ENCODE peak calls at places on chromosomes 6 and 20, in six cellular contexts. C is MM.1S, T is IMR-90, I is bronchial epithelial cell, J is A673, R is WERI-Rb-1. Q is an unnamed sample.

GRCh38 chr20:44650777-44651493 is 564 bp downstream of the ADA start:
- DNase-seq in R (no peak), T (no peak), I (no peak), J (no peak), C (peak), Q (peak)

GRCh38 chr20:22339946-22340345 is 244.4 kb downstream of the FOXA2 start:
- DNase-seq in T (no peak), C (no peak), R (no peak), I (peak), J (no peak), Q (no peak)

GRCh38 chr20:57426156-57426769 is 35.1 kb downstream of the RBM38 start:
- DNase-seq in J (no peak), R (no peak), T (no peak), I (no peak), C (no peak), Q (no peak)

GRCh38 chr20:54668271-54669053 is 193.1 kb downstream of the DOK5 start:
- DNase-seq in R (peak), I (peak), T (peak), J (peak), C (peak), Q (peak)

GRCh38 chr6:118892248-118893094 is 1.5 kb upstream of the ASF1A start:
- DNase-seq in T (no peak), J (no peak), R (no peak), I (peak), C (no peak), Q (no peak)

GRCh38 chr20:1619861-1620444 is at the start of gene SIRPB1:
- DNase-seq in I (no peak), J (peak), C (no peak), T (peak), R (no peak), Q (peak)

GRCh38 chr20:16441526-16442164 is 131.6 kb downstream of the KIF16B start:
- DNase-seq in I (no peak), C (no peak), R (no peak), J (no peak), T (no peak), Q (no peak)

GRCh38 chr6:137707590-137708360 is 159.3 kb upstream of the TNFAIP3 start:
- DNase-seq in R (peak), T (peak), J (peak), I (peak), C (peak), Q (peak)

GRCh38 chr6:70651326-70651905 is 16.3 kb upstream of the SMAP1 start:
- DNase-seq in T (no peak), I (no peak), C (peak), J (no peak), R (no peak), Q (peak)

GRCh38 chr6:11486486-11486885 is 51.1 kb upstream of the TMEM170B start:
- DNase-seq in C (no peak), R (no peak), J (no peak), I (no peak), T (no peak), Q (no peak)

GRCh38 chr6:113529191-113529590 is 328.0 kb upstream of the MARCKS start:
- DNase-seq in I (peak), C (no peak), J (no peak), T (peak), R (no peak), Q (no peak)

GRCh38 chr6:44253307-44254101 is 3.8 kb downstream of the SLC35B2 start:
- DNase-seq in R (peak), I (no peak), T (no peak), J (peak), C (peak), Q (peak)

GRCh38 chr6:11232968-11233626 is 629 bp upstream of the NEDD9 start:
- DNase-seq in R (no peak), T (peak), J (no peak), C (peak), I (no peak), Q (peak)

GRCh38 chr6:111830003-111830402 is 43.2 kb downstream of the FYN start:
- DNase-seq in T (no peak), I (no peak), R (no peak), J (no peak), C (no peak), Q (no peak)

GRCh38 chr6:91268941-91269340 is 682.1 kb upstream of the MAP3K7 start:
- DNase-seq in C (no peak), I (no peak), R (no peak), T (no peak), J (no peak), Q (no peak)

GRCh38 chr20:57902478-57902877 is 192.7 kb upstream of the PMEPA1 start:
- DNase-seq in I (peak), J (no peak), C (peak), R (no peak), T (peak), Q (peak)

GRCh38 chr20:9147553-9148024 is 78.7 kb downstream of the PLCB4 start:
- DNase-seq in R (no peak), C (no peak), I (peak), T (peak), J (no peak), Q (no peak)

GRCh38 chr20:48493966-48494365 is 333.8 kb downstream of the PREX1 start:
- DNase-seq in T (no peak), J (no peak), I (no peak), R (no peak), C (no peak), Q (no peak)

GRCh38 chr20:60463798-60464197 is 505.6 kb downstream of the CDH26 start:
- DNase-seq in T (no peak), I (no peak), C (no peak), R (no peak), J (no peak), Q (no peak)

GRCh38 chr6:27138837-27139752 is 108.4 kb upstream of the PRSS16 start:
- DNase-seq in T (peak), I (no peak), C (peak), J (peak), R (no peak), Q (peak)

GRCh38 chr6:169738204-169738971 is 13.0 kb downstream of the DYNLT2 start:
- DNase-seq in C (no peak), J (no peak), I (no peak), T (no peak), R (peak), Q (no peak)

GRCh38 chr6:137808191-137808590 is 58.9 kb upstream of the TNFAIP3 start:
- DNase-seq in I (peak), T (peak), J (no peak), C (no peak), R (no peak), Q (no peak)

GRCh38 chr6:150894935-150895686 is 29.6 kb downstream of the MTHFD1L start:
- DNase-seq in J (peak), R (no peak), T (peak), C (peak), I (peak), Q (peak)

GRCh38 chr6:82371799-82372508 is 8.3 kb downstream of the TPBG start:
- DNase-seq in T (peak), J (peak), I (peak), R (no peak), C (no peak), Q (no peak)

GRCh38 chr20:46651091-46651962 is at the start of gene SLC13A3:
- DNase-seq in C (no peak), R (no peak), I (no peak), T (no peak), J (no peak), Q (no peak)

GRCh38 chr6:27059621-27060425 is 187.7 kb upstream of the PRSS16 start:
- DNase-seq in T (peak), C (no peak), J (no peak), I (no peak), R (no peak), Q (no peak)

GRCh38 chr6:154169193-154169847 is 130.3 kb downstream of the OPRM1 start:
- DNase-seq in C (no peak), R (no peak), J (no peak), T (no peak), I (no peak), Q (no peak)

GRCh38 chr6:31474871-31475286 is 23.1 kb upstream of the MICB start:
- DNase-seq in T (no peak), R (peak), J (peak), I (no peak), C (no peak), Q (no peak)

GRCh38 chr6:5159162-5159561 is 74.0 kb downstream of the PPP1R3G start:
- DNase-seq in R (no peak), J (no peak), C (no peak), I (peak), T (no peak), Q (no peak)

GRCh38 chr20:60695223-60695622 is 556.8 kb upstream of the CDH4 start:
- DNase-seq in T (peak), R (no peak), I (peak), C (no peak), J (no peak), Q (no peak)

GRCh38 chr6:108838101-108838717 is 10.0 kb upstream of the ARMC2 start:
- DNase-seq in I (peak), C (no peak), J (peak), T (peak), R (peak), Q (no peak)

GRCh38 chr6:89536230-89536629 is 102.3 kb downstream of the LYRM2 start:
- DNase-seq in T (no peak), R (no peak), C (no peak), J (no peak), I (no peak), Q (no peak)

GRCh38 chr20:63807654-63808053 is 23.4 kb downstream of the ZBTB46 start:
- DNase-seq in I (no peak), T (no peak), C (no peak), R (no peak), J (no peak), Q (no peak)

GRCh38 chr6:128554302-128554701 is 33.9 kb upstream of the PTPRK start:
- DNase-seq in C (no peak), I (peak), R (no peak), J (peak), T (no peak), Q (no peak)

GRCh38 chr6:124901105-124901504 is 61.1 kb upstream of the RNF217 start:
- DNase-seq in C (no peak), J (no peak), T (peak), R (no peak), I (peak), Q (no peak)

GRCh38 chr6:124907596-124907995 is 54.6 kb upstream of the RNF217 start:
- DNase-seq in J (no peak), C (no peak), I (no peak), R (no peak), T (no peak), Q (no peak)

DNA sequence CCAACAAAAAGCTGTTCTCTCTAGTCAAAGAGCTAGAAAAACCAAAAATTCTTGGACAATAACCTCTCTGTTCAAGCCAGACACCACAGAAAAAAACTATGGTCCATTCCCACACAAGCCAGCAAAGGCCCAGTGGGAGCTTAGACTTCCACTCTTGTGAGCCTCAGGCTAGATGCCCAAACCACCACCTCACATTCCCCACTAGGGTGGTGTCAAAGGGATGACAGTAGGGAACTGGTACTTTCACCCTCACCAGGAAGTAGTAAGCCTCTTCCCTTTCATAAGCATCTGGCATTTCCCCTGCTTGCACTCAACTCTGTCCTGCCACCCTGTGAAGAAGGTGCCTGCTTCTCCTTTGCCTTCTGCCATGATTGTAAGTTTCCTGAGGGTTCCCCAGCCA is 58.4 kb upstream of the RNF217 start:
- DNase-seq in T (no peak), C (no peak), J (no peak), I (no peak), R (no peak), Q (no peak)
- TF ChIP-seq CTCF in T (no peak), C (no peak), J (no peak), I (no peak), R (no peak), Q (no peak)

GRCh38 chr6:85751374-85752055 is 108.8 kb upstream of the SYNCRIP start:
- DNase-seq in R (no peak), I (peak), C (no peak), J (peak), T (no peak), Q (no peak)

GRCh38 chr6:85747093-85747492 is 104.4 kb upstream of the SYNCRIP start:
- DNase-seq in T (peak), C (no peak), R (no peak), I (peak), J (no peak), Q (no peak)

GRCh38 chr6:85749236-85749635 is 106.5 kb upstream of the SYNCRIP start:
- DNase-seq in I (no peak), R (no peak), C (no peak), T (no peak), J (no peak), Q (no peak)

GRCh38 chr6:85744571-85744970 is 101.9 kb upstream of the SYNCRIP start:
- DNase-seq in R (no peak), C (no peak), J (no peak), T (no peak), I (no peak), Q (no peak)

GRCh38 chr6:85747654-85748053 is 105.0 kb upstream of the SYNCRIP start:
- DNase-seq in C (no peak), J (no peak), I (peak), R (no peak), T (peak), Q (no peak)
- H3K4me3 ChIP-seq in C (no peak), J (no peak), I (no peak), R (no peak), T (no peak), Q (no peak)

GRCh38 chr20:62702886-62703852 is 5.5 kb upstream of the NTSR1 start:
- DNase-seq in J (peak), T (peak), R (no peak), I (peak), C (no peak), Q (no peak)
- TF ChIP-seq CTCF in J (no peak), T (peak), R (no peak), I (peak), C (no peak), Q (no peak)

GRCh38 chr6:235763-236360 is 56.4 kb upstream of the DUSP22 start:
- DNase-seq in R (no peak), I (no peak), J (peak), T (peak), C (peak), Q (peak)
- H3K4me3 ChIP-seq in R (no peak), I (no peak), J (peak), T (peak), C (peak), Q (peak)

GRCh38 chr6:1437553-1438406 is 48.4 kb downstream of the FOXF2 start:
- DNase-seq in I (no peak), C (no peak), R (no peak), T (no peak), J (no peak), Q (no peak)

GRCh38 chr6:1438471-1438881 is 49.1 kb downstream of the FOXF2 start:
- DNase-seq in C (no peak), T (no peak), J (no peak), R (no peak), I (no peak), Q (no peak)

GRCh38 chr6:1439349-1439748 is 50.0 kb downstream of the FOXF2 start:
- DNase-seq in T (no peak), J (no peak), R (no peak), C (no peak), I (no peak), Q (no peak)

GRCh38 chr6:1436334-1437306 is 47.2 kb downstream of the FOXF2 start:
- DNase-seq in J (peak), C (peak), T (peak), R (peak), I (peak), Q (peak)
- TF ChIP-seq CTCF in J (peak), C (peak), T (peak), R (peak), I (peak), Q (peak)

DNA sequence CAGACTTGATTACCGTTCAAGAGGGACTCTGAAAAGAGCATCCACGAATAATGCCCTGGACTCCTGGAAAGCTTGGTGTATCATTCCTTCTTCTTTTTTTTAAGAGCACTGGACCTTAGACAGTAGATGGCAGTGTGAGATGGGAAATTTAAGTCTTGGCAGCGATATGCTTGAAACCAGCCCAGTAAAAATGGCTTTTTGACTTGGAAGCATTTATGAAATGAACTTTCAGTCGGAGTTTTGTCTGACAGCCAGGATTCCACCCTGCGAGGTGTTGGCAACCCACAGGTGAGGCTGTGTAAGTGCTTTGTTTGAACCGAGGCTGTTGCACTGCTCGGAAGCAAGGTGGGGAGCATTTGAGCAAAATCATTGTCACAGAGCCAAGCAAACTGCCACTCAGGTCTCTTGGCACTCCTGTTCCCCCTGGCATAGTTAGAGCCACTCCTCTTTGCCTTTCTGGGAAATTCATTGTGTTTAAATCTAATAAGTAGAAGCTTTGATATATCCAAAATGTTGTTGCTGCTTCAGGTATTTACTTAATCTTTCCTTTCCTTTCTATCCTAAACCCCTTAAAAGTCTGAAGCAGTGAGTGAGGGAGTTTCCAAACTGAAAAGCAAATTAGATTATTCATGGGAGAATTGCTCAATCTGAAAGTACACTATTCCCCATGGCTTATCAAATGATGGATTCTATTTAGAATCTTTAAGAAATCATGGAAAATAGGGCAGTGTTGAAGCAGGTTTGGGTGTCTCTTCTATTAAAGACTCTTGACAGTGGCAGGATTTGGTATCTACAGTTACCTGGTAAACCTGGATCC is 272.8 kb upstream of the SLC35B3 start:
- DNase-seq in I (peak), R (peak), T (no peak), J (peak), C (peak), Q (peak)
- H3K4me3 ChIP-seq in I (no peak), R (no peak), T (no peak), J (peak), C (no peak), Q (no peak)

DNA sequence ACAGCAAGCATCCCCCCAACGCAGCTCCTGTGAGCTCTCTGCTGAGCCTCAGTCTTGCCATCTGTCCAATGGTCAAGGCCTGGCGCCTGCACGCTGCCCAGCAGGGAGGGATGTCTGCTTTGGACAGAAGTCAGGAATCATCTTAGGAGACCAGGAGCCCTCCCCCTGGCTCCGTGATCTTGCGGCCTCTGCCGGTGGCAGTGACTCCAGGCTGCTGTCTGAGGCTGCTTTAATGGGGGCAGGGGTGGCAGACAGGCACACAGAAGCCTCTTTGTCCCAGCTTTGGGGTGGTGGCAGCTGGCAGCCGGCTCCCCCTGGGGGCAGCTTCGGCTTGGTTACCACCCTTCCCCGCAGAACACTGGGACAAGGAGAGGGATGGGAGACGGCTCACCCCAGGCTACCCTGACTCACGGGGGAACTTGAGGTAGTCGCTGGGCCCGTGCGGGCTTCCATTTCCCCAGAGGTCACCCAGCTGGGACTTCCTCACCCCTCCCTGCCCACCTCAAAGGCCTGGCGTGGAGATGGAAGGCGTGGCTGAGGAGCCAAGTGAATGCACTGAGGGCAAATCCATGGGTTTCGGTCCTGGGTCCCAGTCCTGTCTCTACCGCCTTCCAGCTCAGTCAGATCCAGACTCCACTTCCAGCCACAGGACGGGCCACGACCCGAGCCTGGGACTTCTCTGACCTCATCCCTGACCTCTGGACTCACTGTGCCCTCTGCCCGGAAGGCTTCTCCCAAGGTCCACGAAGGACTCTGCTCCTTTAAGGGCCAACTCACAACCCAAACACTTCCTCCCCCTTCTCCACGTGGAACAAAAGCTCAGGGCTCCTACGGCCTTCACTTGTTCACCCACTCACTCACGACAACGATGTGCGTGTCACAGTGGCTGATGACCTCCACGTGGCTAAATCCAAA is 14.8 kb downstream of the PEDS1 start:
- DNase-seq in I (no peak), T (no peak), C (no peak), R (no peak), J (no peak), Q (no peak)
- TF ChIP-seq CTCF in I (no peak), T (no peak), C (no peak), R (no peak), J (no peak), Q (no peak)

GRCh38 chr20:41027366-41027765 is 1.3 kb upstream of the TOP1 start:
- DNase-seq in R (no peak), C (no peak), I (no peak), T (no peak), J (no peak), Q (no peak)
- H3K4me3 ChIP-seq in R (no peak), C (peak), I (no peak), T (no peak), J (no peak), Q (no peak)

Q was measured in GM12865.